ENCODE peak calls at places on chromosomes 1 and 21, in four cellular contexts. W, I, C and V are unnamed samples.

GRCh38 chr1:164592634-164593033 is 33.6 kb downstream of the PBX1 start:
- DNase-seq in W (no peak), I (no peak), C (no peak), V (no peak)

GRCh38 chr1:145957443-145958319 is at the start of gene LIX1L:
- DNase-seq in W (peak; percentile 87), I (peak; percentile 97), C (peak; percentile 97), V (peak; percentile 93)

GRCh38 chr1:212477014-212477679 is 44.4 kb downstream of the NENF start:
- DNase-seq in W (peak; percentile 50), I (peak; percentile 86), C (peak; percentile 88), V (peak; percentile 66)

GRCh38 chr1:117821382-117821755 is 108.1 kb downstream of the GDAP2 start:
- DNase-seq in W (no peak), I (peak; percentile 27), C (no peak), V (no peak)

GRCh38 chr1:228081578-228082259 is 789 bp upstream of the ARF1 start:
- DNase-seq in W (no peak), I (no peak), C (no peak), V (no peak)

GRCh38 chr1:229984310-229984991 is 82.6 kb upstream of the GALNT2 start:
- DNase-seq in W (no peak), I (no peak), C (no peak), V (no peak)

GRCh38 chr1:52534928-52535764 is 17.7 kb downstream of the TUT4 start:
- DNase-seq in W (no peak), I (peak; percentile 33), C (no peak), V (no peak)

GRCh38 chr1:206931709-206932108 is 10.0 kb upstream of the FCMR start:
- DNase-seq in W (no peak), I (no peak), C (no peak), V (no peak)

GRCh38 chr1:219367496-219367895 is 193.8 kb downstream of the LYPLAL1 start:
- DNase-seq in W (no peak), I (no peak), C (no peak), V (no peak)

GRCh38 chr1:902023-902422 is 21.7 kb upstream of the SAMD11 start:
- DNase-seq in W (no peak), I (no peak), C (no peak), V (no peak)

GRCh38 chr1:8718878-8719361 is 98.5 kb downstream of the RERE start:
- DNase-seq in W (no peak), I (no peak), C (no peak), V (no peak)

GRCh38 chr1:185213086-185213485 is 56.1 kb downstream of the SWT1 start:
- DNase-seq in W (no peak), I (peak; percentile 4), C (no peak), V (no peak)

GRCh38 chr1:196160066-196160795 is 448.0 kb downstream of the KCNT2 start:
- DNase-seq in W (no peak), I (peak; percentile 89), C (no peak), V (no peak)

GRCh38 chr1:23799570-23800395 is 771 bp downstream of the GALE start:
- DNase-seq in W (no peak), I (peak; percentile 73), C (no peak), V (no peak)

GRCh38 chr1:7375329-7375728 is 395.8 kb upstream of the VAMP3 start:
- DNase-seq in W (no peak), I (no peak), C (no peak), V (no peak)

GRCh38 chr1:182752077-182752826 is 37.3 kb upstream of the NPL start:
- DNase-seq in W (no peak), I (peak; percentile 44), C (no peak), V (no peak)

GRCh38 chr1:22297999-22298398 is 153.7 kb upstream of the ZBTB40 start:
- DNase-seq in W (no peak), I (no peak), C (no peak), V (no peak)

GRCh38 chr1:102838016-102838415 is 270.3 kb downstream of the COL11A1 start:
- DNase-seq in W (no peak), I (no peak), C (no peak), V (no peak)

GRCh38 chr1:2097386-2098300 is 47.4 kb downstream of the PRKCZ start:
- DNase-seq in W (no peak), I (no peak), C (no peak), V (no peak)

GRCh38 chr1:113456967-113457366 is 66.7 kb downstream of the MAGI3 start:
- DNase-seq in W (no peak), I (peak; percentile 95), C (no peak), V (no peak)

GRCh38 chr1:248696261-248696660 is 6.3 kb downstream of the OR14I1 start:
- DNase-seq in W (no peak), I (no peak), C (no peak), V (no peak)

GRCh38 chr1:15261155-15262002 is 14.4 kb downstream of the FHAD1 start:
- DNase-seq in W (no peak), I (no peak), C (no peak), V (no peak)

GRCh38 chr1:66227966-66228365 is 306.0 kb upstream of the SGIP1 start:
- DNase-seq in W (no peak), I (no peak), C (no peak), V (no peak)

GRCh38 chr1:186804669-186805068 is 24.1 kb upstream of the PLA2G4A start:
- DNase-seq in W (no peak), I (no peak), C (no peak), V (no peak)

GRCh38 chr1:179021873-179022272 is 3.8 kb upstream of the FAM20B start:
- DNase-seq in W (no peak), I (peak; percentile 64), C (peak; percentile 79), V (no peak)

GRCh38 chr1:164466429-164466828 is 92.6 kb upstream of the PBX1 start:
- DNase-seq in W (no peak), I (peak; percentile 1), C (no peak), V (no peak)

GRCh38 chr1:41681331-41682136 is 197.1 kb upstream of the EDN2 start:
- DNase-seq in W (no peak), I (peak; percentile 68), C (no peak), V (no peak)

GRCh38 chr1:100050139-100050538 is 80.3 kb downstream of the SLC35A3 start:
- DNase-seq in W (no peak), I (no peak), C (no peak), V (peak; percentile 59)

GRCh38 chr1:56453016-56453721 is 126.2 kb downstream of the PLPP3 start:
- DNase-seq in W (no peak), I (no peak), C (no peak), V (no peak)

GRCh38 chr1:31793586-31794285 is 22.1 kb downstream of the SPOCD1 start:
- DNase-seq in W (no peak), I (no peak), C (peak; percentile 30), V (no peak)

GRCh38 chr1:205328476-205328875 is 6.9 kb upstream of the NUAK2 start:
- DNase-seq in W (no peak), I (no peak), C (no peak), V (no peak)

GRCh38 chr1:178962853-178963810 is 62.6 kb upstream of the FAM20B start:
- DNase-seq in W (no peak), I (no peak), C (no peak), V (no peak)

GRCh38 chr1:7298749-7299151 is 472.3 kb upstream of the VAMP3 start:
- DNase-seq in W (no peak), I (peak; percentile 79), C (no peak), V (no peak)

GRCh38 chr1:38891753-38892152 is 10.4 kb upstream of the GJA9 start:
- DNase-seq in W (no peak), I (no peak), C (no peak), V (no peak)

GRCh38 chr1:53732912-53733317 is 6.0 kb downstream of the GLIS1 start:
- DNase-seq in W (no peak), I (peak; percentile 95), C (no peak), V (no peak)

GRCh38 chr1:53485478-53486394 is 26.5 kb downstream of the DMRTB1 start:
- DNase-seq in W (peak; percentile 38), I (peak; percentile 83), C (peak; percentile 84), V (peak; percentile 61)

GRCh38 chr1:154410185-154410827 is 5.2 kb downstream of the IL6R start:
- DNase-seq in W (no peak), I (no peak), C (no peak), V (peak; percentile 31)
- H3K4me3 ChIP-seq in W (no peak overlapping the region), I (no peak overlapping the region), C (no peak overlapping the region), V (peak overlapping the region; percentile 93)

DNA sequence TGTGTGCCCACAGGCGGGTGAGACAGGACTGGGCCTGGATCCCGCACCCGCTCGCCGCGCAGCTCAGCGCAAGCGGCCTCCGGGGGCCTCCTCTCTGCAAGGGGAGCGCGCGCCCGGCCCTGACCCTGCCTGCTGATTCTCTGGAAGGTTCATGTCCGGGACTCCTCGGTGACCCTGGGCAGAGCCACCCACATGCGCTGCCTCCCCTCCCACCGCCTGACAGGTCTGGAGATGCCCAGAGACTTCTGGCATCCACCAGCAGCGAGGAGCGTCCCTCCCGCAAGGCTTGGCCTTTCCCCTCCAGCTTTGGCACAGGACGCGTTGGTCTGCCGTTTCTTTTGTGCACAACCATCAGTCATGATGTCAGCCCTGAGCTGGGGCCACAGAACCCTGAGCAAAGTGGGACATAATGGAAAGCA is 42.0 kb upstream of the COL6A2 start:
- DNase-seq in W (no peak), I (peak; percentile 71), C (no peak), V (no peak)
- H3K27ac ChIP-seq in W (no peak overlapping the region), I (peak overlapping the region; percentile 94), C (peak overlapping the region; percentile 35), V (no peak overlapping the region)

GRCh38 chr21:25638634-25639166 is 358 bp upstream of the JAM2 start:
- DNase-seq in W (no peak), I (peak; percentile 55), C (no peak), V (no peak)

GRCh38 chr21:25639167-25639921 is at the start of gene JAM2:
- DNase-seq in W (no peak), I (peak; percentile 36), C (peak; percentile 41), V (peak; percentile 37)

GRCh38 chr21:25639922-25640670 is 1.0 kb downstream of the JAM2 start:
- DNase-seq in W (no peak), I (no peak), C (peak; percentile 50), V (no peak)

GRCh38 chr21:25636727-25637126 is 2.3 kb upstream of the JAM2 start:
- DNase-seq in W (no peak), I (no peak), C (no peak), V (peak; percentile 4)

GRCh38 chr21:25637846-25638245 is 1.2 kb upstream of the JAM2 start:
- DNase-seq in W (no peak), I (no peak), C (no peak), V (no peak)
- H3K4me3 ChIP-seq in W (no peak overlapping the region), I (no peak overlapping the region), C (no peak overlapping the region), V (no peak overlapping the region)

DNA sequence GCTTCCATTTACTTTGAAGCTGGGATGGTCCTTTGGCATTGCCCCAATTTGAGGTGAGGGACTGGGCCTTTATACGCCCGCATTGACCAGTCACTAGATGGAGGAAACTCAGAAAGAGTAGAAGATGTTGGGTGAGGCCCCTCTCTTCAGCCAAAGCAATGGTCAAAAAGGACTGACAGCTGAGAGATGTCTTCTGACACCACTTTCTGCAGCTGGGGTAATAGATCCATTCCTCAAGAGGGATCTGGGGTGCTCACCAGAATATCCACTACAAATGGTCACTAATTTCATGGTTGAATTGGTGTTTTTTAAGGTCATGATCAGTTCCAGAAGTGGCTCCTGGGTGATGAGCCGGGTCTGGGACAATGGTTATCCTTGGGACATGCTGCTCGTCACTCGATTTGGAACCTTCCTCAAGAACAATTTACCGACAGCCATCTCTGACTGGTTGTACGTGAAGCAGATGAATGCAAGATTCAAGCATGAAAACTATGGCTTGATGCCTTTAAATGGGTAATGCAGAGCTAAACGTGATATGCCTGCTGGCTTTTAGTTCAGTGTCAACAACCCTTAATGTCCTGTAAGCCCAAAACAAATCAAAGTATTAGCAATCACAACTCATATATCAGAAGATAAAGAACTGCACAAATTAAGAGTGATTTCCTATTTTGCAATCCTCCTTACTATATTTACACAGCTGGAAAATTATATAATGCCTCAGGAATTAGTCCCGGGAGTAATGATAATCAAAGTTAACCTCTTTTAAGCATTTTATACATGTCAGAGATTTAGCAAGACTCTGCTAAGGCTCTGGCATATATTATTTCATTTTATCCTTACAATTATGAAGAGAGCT is 20.0 kb downstream of the FMO3 start:
- DNase-seq in W (no peak), I (peak; percentile 89), C (no peak), V (no peak)
- H3K27ac ChIP-seq in W (no peak overlapping the region), I (no peak overlapping the region), C (no peak overlapping the region), V (no peak overlapping the region)

GRCh38 chr1:246569248-246570238 is 3.3 kb downstream of the CNST start:
- DNase-seq in W (no peak), I (no peak), C (no peak), V (peak; percentile 78)
- H3K4me3 ChIP-seq in W (peak overlapping the region; percentile 21), I (no peak overlapping the region), C (no peak overlapping the region), V (peak overlapping the region; percentile 97)